ENCODE peak calls at places on chromosomes 1 and 21, in five cellular contexts. S is lower leg skin, P is fibroblast of lung, Z is B cell, H is neural crest cell. M is an unnamed sample.

GRCh38 chr1:175221548-175222175 is 29.1 kb upstream of the KIAA0040 start:
- DNase-seq in S (no peak), P (peak), Z (no peak), H (no peak), M (no peak)

GRCh38 chr21:15654171-15654570 is 75.6 kb upstream of the USP25 start:
- DNase-seq in S (no peak), P (no peak), Z (no peak), H (no peak), M (no peak)

GRCh38 chr1:62237361-62237760 is 42.7 kb downstream of the L1TD1 start:
- DNase-seq in S (no peak), P (no peak), Z (no peak), H (no peak), M (no peak)

GRCh38 chr1:87017994-87018672 is 103.7 kb downstream of the HS2ST1 start:
- DNase-seq in S (no peak), P (no peak), Z (no peak), H (no peak), M (no peak)

GRCh38 chr1:119742193-119742592 is 26.5 kb downstream of the HMGCS2 start:
- DNase-seq in S (no peak), P (peak), Z (no peak), H (no peak), M (no peak)

GRCh38 chr1:50181027-50181663 is 72.4 kb downstream of the ELAVL4 start:
- DNase-seq in S (peak), P (peak), Z (no peak), H (no peak), M (no peak)

GRCh38 chr1:202815120-202815519 is 4.4 kb downstream of the PCAT6 start:
- DNase-seq in S (no peak), P (no peak), Z (no peak), H (no peak), M (no peak)

GRCh38 chr1:10001016-10001665 is 4.1 kb downstream of the RBP7 start:
- DNase-seq in S (no peak), P (peak), Z (no peak), H (no peak), M (no peak)

GRCh38 chr1:154405762-154406571 is 824 bp downstream of the IL6R start:
- DNase-seq in S (peak), P (peak), Z (peak), H (peak), M (peak)

GRCh38 chr1:149967041-149967440 is 30.4 kb upstream of the MTMR11 start:
- DNase-seq in S (no peak), P (no peak), Z (no peak), H (no peak), M (no peak)

GRCh38 chr1:23814016-23814415 is 11.2 kb downstream of the HMGCL start:
- DNase-seq in S (no peak), P (peak), Z (no peak), H (no peak), M (no peak)

GRCh38 chr1:98668733-98669132 is 7.2 kb downstream of the SNX7 start:
- DNase-seq in S (peak), P (no peak), Z (no peak), H (no peak), M (no peak)

DNA sequence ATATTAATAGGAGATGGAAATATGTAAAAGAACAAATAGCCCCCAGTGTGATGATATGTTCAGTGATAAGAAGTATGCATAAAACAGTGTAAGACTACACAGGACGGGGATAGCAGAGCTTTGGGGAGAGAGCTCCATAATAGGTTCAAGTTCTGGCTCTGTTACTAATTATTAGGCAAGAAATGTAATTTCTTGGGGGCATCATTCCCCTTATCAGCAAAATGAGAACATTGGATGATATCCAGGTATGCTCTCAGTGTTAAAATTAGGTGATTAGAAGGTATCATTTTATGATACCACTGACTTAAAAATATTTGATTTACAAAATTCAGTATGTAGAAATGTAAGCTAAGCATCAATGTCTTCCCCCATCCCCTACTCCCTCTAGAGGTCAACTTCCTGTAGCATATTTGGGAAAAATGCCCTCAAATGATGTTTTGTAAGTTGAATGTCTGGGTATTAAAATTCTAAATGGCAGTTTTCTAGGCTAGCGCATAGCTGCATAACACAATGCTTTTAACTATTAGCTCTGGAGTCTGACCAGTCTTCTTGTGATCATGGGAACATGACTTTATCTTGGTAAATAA is 585.7 kb upstream of the CAMK1G start:
- DNase-seq in S (no peak), P (peak), Z (no peak), H (no peak), M (no peak)
- TF ChIP-seq CTCF in S (no peak), P (peak), Z (no peak), H (peak), M (no peak)

GRCh38 chr1:193070395-193070753 is 11.0 kb downstream of the RO60 start:
- DNase-seq in S (no peak), P (no peak), Z (no peak), H (no peak), M (no peak)

GRCh38 chr1:193070942-193071341 is 11.5 kb downstream of the RO60 start:
- DNase-seq in S (no peak), P (no peak), Z (no peak), H (no peak), M (peak)

GRCh38 chr1:193066606-193067005 is 7.2 kb downstream of the RO60 start:
- DNase-seq in S (no peak), P (no peak), Z (no peak), H (no peak), M (no peak)

GRCh38 chr1:193068013-193068412 is 8.6 kb downstream of the RO60 start:
- DNase-seq in S (no peak), P (no peak), Z (no peak), H (no peak), M (no peak)

GRCh38 chr1:193069748-193070394 is 10.5 kb downstream of the RO60 start:
- DNase-seq in S (no peak), P (no peak), Z (no peak), H (no peak), M (no peak)
- TF ChIP-seq CTCF in S (no peak), P (no peak), Z (peak), H (peak), M (peak)

GRCh38 chr1:34879230-34879629 is 19.7 kb upstream of the SMIM12 start:
- DNase-seq in S (no peak), P (no peak), Z (no peak), H (no peak), M (no peak)
- TF ChIP-seq CTCF in S (no peak), P (no peak), Z (no peak), H (no peak), M (no peak)

GRCh38 chr1:25723250-25723880 is 76.6 kb upstream of the SELENON start:
- DNase-seq in S (no peak), P (no peak), Z (no peak), H (no peak), M (no peak)

GRCh38 chr1:25724986-25725385 is 75.0 kb upstream of the SELENON start:
- DNase-seq in S (no peak), P (no peak), Z (no peak), H (no peak), M (no peak)

GRCh38 chr1:25727026-25727818 is 72.8 kb upstream of the SELENON start:
- DNase-seq in S (no peak), P (no peak), Z (no peak), H (no peak), M (no peak)

GRCh38 chr1:25724201-25724600 is 75.8 kb upstream of the SELENON start:
- DNase-seq in S (peak), P (no peak), Z (no peak), H (no peak), M (no peak)

GRCh38 chr1:25725482-25725881 is 74.5 kb upstream of the SELENON start:
- DNase-seq in S (no peak), P (no peak), Z (no peak), H (no peak), M (no peak)
- TF ChIP-seq CTCF in S (no peak), P (no peak), Z (no peak), H (no peak), M (no peak)

M was measured in activated CD8-positive, alpha-beta T cell treated with anti-CD3 and anti-CD28 coated beads for 36 hours.